ENCODE peak calls at places on chromosomes 5 and 9, in eight cellular contexts. One of them, this sample, is unnamed.

GRCh38 chr9:106019702-106020101 is 325.4 kb downstream of the TMEM38B start:
- DNase-seq in lower leg skin: no peak
- DNase-seq in astrocyte of the cerebellum: no peak
- DNase-seq in natural killer cell: no peak
- DNase-seq in choroid plexus epithelial cell: no peak
- DNase-seq in pancreas: no peak
- DNase-seq in PC-3: no peak
- DNase-seq in HL-60: no peak
- DNase-seq in this sample: no peak

GRCh38 chr9:113154936-113155335 is 4.1 kb downstream of the SLC31A2 start:
- DNase-seq in pancreas: no peak
- DNase-seq in HL-60: peak; percentile 71
- DNase-seq in lower leg skin: no peak
- DNase-seq in natural killer cell: no peak
- DNase-seq in astrocyte of the cerebellum: no peak
- DNase-seq in choroid plexus epithelial cell: peak; percentile 39
- DNase-seq in PC-3: no peak
- DNase-seq in this sample: no peak

GRCh38 chr5:1376921-1377320 is 32.0 kb upstream of the CLPTM1L start:
- DNase-seq in PC-3: no peak
- DNase-seq in choroid plexus epithelial cell: no peak
- DNase-seq in astrocyte of the cerebellum: no peak
- DNase-seq in pancreas: no peak
- DNase-seq in lower leg skin: no peak
- DNase-seq in natural killer cell: no peak
- DNase-seq in HL-60: no peak
- DNase-seq in this sample: no peak

GRCh38 chr5:177405312-177405711 is 4.1 kb downstream of the F12 start:
- DNase-seq in natural killer cell: peak; percentile 21
- DNase-seq in PC-3: no peak
- DNase-seq in lower leg skin: no peak
- DNase-seq in pancreas: no peak
- DNase-seq in choroid plexus epithelial cell: no peak
- DNase-seq in HL-60: no peak
- DNase-seq in astrocyte of the cerebellum: no peak
- DNase-seq in this sample: no peak

GRCh38 chr5:1405121-1405520 is 40.1 kb downstream of the SLC6A3 start:
- DNase-seq in PC-3: no peak
- DNase-seq in lower leg skin: no peak
- DNase-seq in choroid plexus epithelial cell: no peak
- DNase-seq in pancreas: no peak
- DNase-seq in astrocyte of the cerebellum: no peak
- DNase-seq in natural killer cell: no peak
- DNase-seq in HL-60: no peak
- DNase-seq in this sample: no peak

GRCh38 chr9:21251162-21251561 is 11.4 kb upstream of the IFNA14 start:
- DNase-seq in choroid plexus epithelial cell: no peak
- DNase-seq in astrocyte of the cerebellum: no peak
- DNase-seq in HL-60: no peak
- DNase-seq in PC-3: no peak
- DNase-seq in natural killer cell: no peak
- DNase-seq in pancreas: no peak
- DNase-seq in lower leg skin: no peak
- DNase-seq in this sample: no peak

GRCh38 chr9:108083160-108083559 is 593.6 kb upstream of the KLF4 start:
- DNase-seq in pancreas: no peak
- DNase-seq in choroid plexus epithelial cell: no peak
- DNase-seq in astrocyte of the cerebellum: no peak
- DNase-seq in lower leg skin: no peak
- DNase-seq in natural killer cell: no peak
- DNase-seq in HL-60: no peak
- DNase-seq in PC-3: no peak
- DNase-seq in this sample: no peak

GRCh38 chr5:72597456-72597948 is 90.3 kb upstream of the ZNF366 start:
- DNase-seq in natural killer cell: no peak
- DNase-seq in lower leg skin: no peak
- DNase-seq in HL-60: no peak
- DNase-seq in astrocyte of the cerebellum: peak; percentile 62
- DNase-seq in PC-3: peak; percentile 31
- DNase-seq in pancreas: no peak
- DNase-seq in choroid plexus epithelial cell: peak; percentile 92
- DNase-seq in this sample: no peak

GRCh38 chr5:40689442-40689841 is 9.7 kb downstream of the PTGER4 start:
- DNase-seq in choroid plexus epithelial cell: peak; percentile 96
- DNase-seq in lower leg skin: peak; percentile 56
- DNase-seq in PC-3: peak; percentile 99
- DNase-seq in astrocyte of the cerebellum: peak; percentile 97
- DNase-seq in pancreas: peak; percentile 30
- DNase-seq in HL-60: no peak
- DNase-seq in natural killer cell: no peak
- DNase-seq in this sample: no peak

GRCh38 chr5:77550416-77550815 is 58.3 kb upstream of the WDR41 start:
- DNase-seq in choroid plexus epithelial cell: peak; percentile 1
- DNase-seq in HL-60: no peak
- DNase-seq in natural killer cell: no peak
- DNase-seq in lower leg skin: no peak
- DNase-seq in astrocyte of the cerebellum: peak; percentile 47
- DNase-seq in pancreas: no peak
- DNase-seq in PC-3: no peak
- DNase-seq in this sample: no peak

GRCh38 chr9:78601957-78602565 is 305.1 kb downstream of the PSAT1 start:
- DNase-seq in PC-3: peak; percentile 70
- DNase-seq in choroid plexus epithelial cell: peak; percentile 73
- DNase-seq in natural killer cell: no peak
- DNase-seq in astrocyte of the cerebellum: peak; percentile 50
- DNase-seq in pancreas: no peak
- DNase-seq in HL-60: no peak
- DNase-seq in lower leg skin: no peak
- DNase-seq in this sample: no peak

GRCh38 chr5:133602829-133603380 is 9.4 kb downstream of the FSTL4 start:
- DNase-seq in pancreas: no peak
- DNase-seq in lower leg skin: no peak
- DNase-seq in PC-3: no peak
- DNase-seq in astrocyte of the cerebellum: no peak
- DNase-seq in HL-60: no peak
- DNase-seq in natural killer cell: no peak
- DNase-seq in choroid plexus epithelial cell: no peak
- DNase-seq in this sample: no peak

GRCh38 chr9:38259519-38260218 is 132.8 kb upstream of the ALDH1B1 start:
- DNase-seq in pancreas: no peak
- DNase-seq in PC-3: no peak
- DNase-seq in HL-60: no peak
- DNase-seq in natural killer cell: no peak
- DNase-seq in astrocyte of the cerebellum: no peak
- DNase-seq in lower leg skin: no peak
- DNase-seq in choroid plexus epithelial cell: no peak
- DNase-seq in this sample: no peak

GRCh38 chr9:38257626-38258215 is 134.8 kb upstream of the ALDH1B1 start:
- DNase-seq in lower leg skin: no peak
- DNase-seq in natural killer cell: no peak
- DNase-seq in astrocyte of the cerebellum: no peak
- DNase-seq in PC-3: no peak
- DNase-seq in pancreas: no peak
- DNase-seq in choroid plexus epithelial cell: no peak
- DNase-seq in HL-60: no peak
- DNase-seq in this sample: no peak

GRCh38 chr9:38263534-38263933 is 129.0 kb upstream of the ALDH1B1 start:
- DNase-seq in astrocyte of the cerebellum: peak; percentile 16
- DNase-seq in PC-3: peak; percentile 52
- DNase-seq in choroid plexus epithelial cell: peak; percentile 79
- DNase-seq in pancreas: no peak
- DNase-seq in HL-60: no peak
- DNase-seq in lower leg skin: no peak
- DNase-seq in natural killer cell: no peak
- DNase-seq in this sample: no peak
- TF ChIP-seq CTCF in astrocyte of the cerebellum: peak; percentile 28
- TF ChIP-seq CTCF in PC-3: peak; percentile 62
- TF ChIP-seq CTCF in choroid plexus epithelial cell: peak; percentile 67
- TF ChIP-seq CTCF in pancreas: no peak
- TF ChIP-seq CTCF in HL-60: no peak
- TF ChIP-seq CTCF in lower leg skin: no peak
- TF ChIP-seq CTCF in natural killer cell: peak; percentile 63
- TF ChIP-seq CTCF in this sample: peak; percentile 30

GRCh38 chr5:169328401-169328800 is 27.5 kb upstream of the SLIT3 start:
- DNase-seq in lower leg skin: no peak
- DNase-seq in astrocyte of the cerebellum: no peak
- DNase-seq in HL-60: no peak
- DNase-seq in pancreas: no peak
- DNase-seq in natural killer cell: no peak
- DNase-seq in choroid plexus epithelial cell: no peak
- DNase-seq in PC-3: no peak
- DNase-seq in this sample: no peak

GRCh38 chr5:169336234-169336633 is 35.3 kb upstream of the SLIT3 start:
- DNase-seq in pancreas: no peak
- DNase-seq in natural killer cell: no peak
- DNase-seq in HL-60: no peak
- DNase-seq in lower leg skin: no peak
- DNase-seq in choroid plexus epithelial cell: no peak
- DNase-seq in astrocyte of the cerebellum: no peak
- DNase-seq in PC-3: no peak
- DNase-seq in this sample: no peak

GRCh38 chr5:169335806-169336205 is 34.9 kb upstream of the SLIT3 start:
- DNase-seq in lower leg skin: no peak
- DNase-seq in pancreas: no peak
- DNase-seq in HL-60: no peak
- DNase-seq in choroid plexus epithelial cell: no peak
- DNase-seq in PC-3: no peak
- DNase-seq in astrocyte of the cerebellum: no peak
- DNase-seq in natural killer cell: no peak
- DNase-seq in this sample: no peak

DNA sequence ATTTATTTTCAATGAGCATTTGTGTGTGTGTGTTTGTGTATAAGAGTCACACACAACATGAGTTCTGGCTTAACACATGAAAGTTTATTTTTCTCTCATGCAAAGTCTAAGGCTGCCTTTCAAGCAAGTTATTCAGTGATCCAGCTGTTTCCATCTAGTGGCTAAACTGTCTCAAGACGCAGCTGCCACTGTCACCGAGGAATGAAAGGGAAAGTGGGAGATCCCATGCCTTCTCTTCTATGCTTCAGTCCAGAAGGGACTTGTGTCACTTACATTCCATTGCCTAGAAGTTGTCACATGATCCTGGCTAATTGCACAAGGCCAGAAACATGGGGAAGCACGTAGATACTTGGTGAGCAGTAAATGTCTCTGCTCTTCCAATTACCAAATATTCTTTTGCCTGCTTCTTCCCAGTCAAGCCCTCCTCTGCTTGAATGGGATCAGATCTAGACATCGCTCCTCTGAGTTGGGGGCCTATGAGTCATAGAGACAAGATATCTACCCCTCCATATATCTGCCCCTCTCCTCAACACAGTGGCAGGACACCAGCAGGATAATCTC is 30.4 kb upstream of the SLIT3 start:
- DNase-seq in choroid plexus epithelial cell: no peak
- DNase-seq in HL-60: no peak
- DNase-seq in pancreas: no peak
- DNase-seq in lower leg skin: peak; percentile 28
- DNase-seq in astrocyte of the cerebellum: no peak
- DNase-seq in PC-3: peak; percentile 16
- DNase-seq in natural killer cell: no peak
- DNase-seq in this sample: no peak
- TF ChIP-seq CTCF in choroid plexus epithelial cell: no peak
- TF ChIP-seq CTCF in HL-60: no peak
- TF ChIP-seq CTCF in pancreas: no peak
- TF ChIP-seq CTCF in lower leg skin: no peak
- TF ChIP-seq CTCF in astrocyte of the cerebellum: no peak
- TF ChIP-seq CTCF in PC-3: peak; percentile 23
- TF ChIP-seq CTCF in natural killer cell: no peak
- TF ChIP-seq CTCF in this sample: no peak

GRCh38 chr9:124776952-124777645 is at the start of gene OLFML2A:
- DNase-seq in pancreas: no peak
- DNase-seq in HL-60: no peak
- DNase-seq in natural killer cell: no peak
- DNase-seq in astrocyte of the cerebellum: no peak
- DNase-seq in choroid plexus epithelial cell: no peak
- DNase-seq in PC-3: peak; percentile 30
- DNase-seq in lower leg skin: no peak
- DNase-seq in this sample: peak; percentile 62
- TF ChIP-seq CTCF in pancreas: peak; percentile 10
- TF ChIP-seq CTCF in HL-60: peak; percentile 8
- TF ChIP-seq CTCF in natural killer cell: no peak
- TF ChIP-seq CTCF in astrocyte of the cerebellum: peak; percentile 33
- TF ChIP-seq CTCF in choroid plexus epithelial cell: peak; percentile 20
- TF ChIP-seq CTCF in PC-3: peak; percentile 50
- TF ChIP-seq CTCF in lower leg skin: no peak
- TF ChIP-seq CTCF in this sample: peak; percentile 27

GRCh38 chr9:130181645-130182044 is 9.4 kb downstream of the NCS1 start:
- DNase-seq in astrocyte of the cerebellum: no peak
- DNase-seq in natural killer cell: no peak
- DNase-seq in PC-3: no peak
- DNase-seq in pancreas: no peak
- DNase-seq in choroid plexus epithelial cell: no peak
- DNase-seq in lower leg skin: peak; percentile 65
- DNase-seq in HL-60: no peak
- DNase-seq in this sample: no peak

GRCh38 chr9:130180516-130180915 is 8.3 kb downstream of the NCS1 start:
- DNase-seq in HL-60: no peak
- DNase-seq in PC-3: no peak
- DNase-seq in choroid plexus epithelial cell: no peak
- DNase-seq in lower leg skin: no peak
- DNase-seq in astrocyte of the cerebellum: no peak
- DNase-seq in natural killer cell: no peak
- DNase-seq in pancreas: no peak
- DNase-seq in this sample: no peak

GRCh38 chr9:130183133-130183762 is 11.0 kb downstream of the NCS1 start:
- DNase-seq in HL-60: no peak
- DNase-seq in pancreas: no peak
- DNase-seq in astrocyte of the cerebellum: peak; percentile 39
- DNase-seq in natural killer cell: no peak
- DNase-seq in PC-3: no peak
- DNase-seq in choroid plexus epithelial cell: peak; percentile 71
- DNase-seq in lower leg skin: no peak
- DNase-seq in this sample: no peak

GRCh38 chr9:130184983-130185382 is 12.8 kb downstream of the NCS1 start:
- DNase-seq in pancreas: no peak
- DNase-seq in lower leg skin: no peak
- DNase-seq in natural killer cell: no peak
- DNase-seq in astrocyte of the cerebellum: no peak
- DNase-seq in choroid plexus epithelial cell: no peak
- DNase-seq in HL-60: no peak
- DNase-seq in PC-3: no peak
- DNase-seq in this sample: no peak

DNA sequence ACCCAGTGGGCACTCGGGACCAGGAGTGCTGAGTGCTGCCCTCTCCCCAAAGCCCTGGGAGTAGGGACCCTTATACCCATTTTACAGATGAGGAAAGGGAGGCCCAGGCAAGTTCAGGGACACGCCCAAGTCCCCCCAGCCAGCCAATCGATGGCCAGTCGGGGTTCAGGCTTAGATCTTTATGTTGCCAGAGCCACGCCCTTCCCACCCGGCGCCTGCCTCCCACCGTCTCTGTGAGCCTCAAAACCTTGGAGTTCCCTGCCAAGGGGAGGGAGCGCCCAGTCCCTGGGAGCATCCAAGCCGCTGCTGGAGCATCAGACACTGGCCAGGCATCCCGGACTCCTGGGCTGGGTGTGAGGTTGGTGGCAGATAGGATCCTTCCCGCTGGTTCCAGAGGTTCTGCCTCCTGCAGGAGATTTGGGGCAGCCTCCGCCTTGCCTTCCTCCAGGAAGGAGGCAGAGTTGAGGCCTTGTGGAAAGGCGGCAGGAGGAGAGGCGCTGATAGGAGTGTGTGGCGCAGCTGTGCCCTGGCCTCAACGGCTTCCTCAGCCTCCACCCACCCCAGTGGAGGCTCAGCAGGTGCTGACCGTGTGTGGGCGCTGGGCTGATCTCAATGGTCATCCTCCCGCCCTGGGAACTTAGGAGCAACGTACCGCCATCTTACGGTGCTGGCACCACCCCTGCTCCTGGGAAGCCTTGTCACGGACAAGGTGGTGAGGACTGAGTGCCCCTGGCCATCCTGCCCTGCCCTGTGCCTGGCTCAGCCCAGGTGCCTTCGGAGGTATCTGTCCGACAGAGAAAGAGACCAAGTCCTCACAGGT is 10.1 kb downstream of the NCS1 start:
- DNase-seq in HL-60: no peak
- DNase-seq in natural killer cell: no peak
- DNase-seq in lower leg skin: no peak
- DNase-seq in pancreas: no peak
- DNase-seq in choroid plexus epithelial cell: no peak
- DNase-seq in PC-3: no peak
- DNase-seq in astrocyte of the cerebellum: no peak
- DNase-seq in this sample: no peak
- TF ChIP-seq CTCF in HL-60: no peak
- TF ChIP-seq CTCF in natural killer cell: no peak
- TF ChIP-seq CTCF in lower leg skin: no peak
- TF ChIP-seq CTCF in pancreas: no peak
- TF ChIP-seq CTCF in choroid plexus epithelial cell: no peak
- TF ChIP-seq CTCF in PC-3: no peak
- TF ChIP-seq CTCF in astrocyte of the cerebellum: peak; percentile 8
- TF ChIP-seq CTCF in this sample: no peak